ENCODE peak calls at places on chromosome 2, in five cellular contexts. O is HFFc6, U is NCI-H1436, G is C1 segment of cervical spinal cord, V is endothelial cell. S is an unnamed sample.

GRCh38 chr2:66443977-66444855 is 9.3 kb downstream of the MEIS1 start:
- DNase-seq in V (no peak), O (peak; percentile 83), U (no peak), G (no peak), S (no peak)

GRCh38 chr2:239967244-239968036 is 57.7 kb downstream of the NDUFA10 start:
- DNase-seq in V (no peak), O (no peak), U (no peak), G (no peak), S (no peak)

GRCh38 chr2:75375646-75376582 is 176.6 kb upstream of the TACR1 start:
- DNase-seq in U (no peak), V (no peak), O (peak; percentile 46), G (no peak), S (peak; percentile 56)

GRCh38 chr2:15912203-15912602 is 28.1 kb upstream of the MYCN start:
- DNase-seq in G (no peak), U (no peak), O (peak; percentile 15), V (no peak), S (peak; percentile 22)

GRCh38 chr2:103208916-103209315 is 447.1 kb downstream of the TMEM182 start:
- DNase-seq in V (no peak), U (no peak), O (no peak), G (no peak), S (no peak)

GRCh38 chr2:47344890-47345583 is 57.9 kb upstream of the MSH2 start:
- DNase-seq in U (peak; percentile 97), G (peak; percentile 74), V (peak; percentile 87), O (peak; percentile 59), S (peak; percentile 99)

GRCh38 chr2:150485871-150486538 is 1.5 kb downstream of the RND3 start:
- DNase-seq in U (peak; percentile 58), V (peak; percentile 56), O (peak; percentile 74), G (no peak), S (peak; percentile 62)

GRCh38 chr2:19409001-19409400 is 50.6 kb upstream of the OSR1 start:
- DNase-seq in G (no peak), O (no peak), V (no peak), U (no peak), S (no peak)

GRCh38 chr2:238066218-238066617 is 5.4 kb downstream of the SCLY start:
- DNase-seq in O (no peak), U (no peak), V (no peak), G (no peak), S (no peak)

GRCh38 chr2:12070581-12070980 is 324.1 kb downstream of the LPIN1 start:
- DNase-seq in G (no peak), V (no peak), U (no peak), O (peak; percentile 86), S (no peak)

GRCh38 chr2:218065239-218066006 is 3.6 kb upstream of the RUFY4 start:
- DNase-seq in G (no peak), O (no peak), U (no peak), V (no peak), S (no peak)

GRCh38 chr2:174800436-174801195 is 36.3 kb upstream of the CHRNA1 start:
- DNase-seq in O (no peak), V (no peak), G (no peak), U (no peak), S (no peak)

GRCh38 chr2:28052691-28053090 is 162.2 kb downstream of the BABAM2 start:
- DNase-seq in O (peak; percentile 39), G (no peak), U (no peak), V (no peak), S (no peak)

GRCh38 chr2:6896930-6897759 is 19.6 kb downstream of the RSAD2 start:
- DNase-seq in O (no peak), U (no peak), G (no peak), V (no peak), S (peak; percentile 48)

GRCh38 chr2:157780211-157780610 is 95.9 kb downstream of the ACVR1 start:
- DNase-seq in V (no peak), G (no peak), U (no peak), O (no peak), S (no peak)

GRCh38 chr2:233439191-233439590 is 84.9 kb downstream of the DGKD start:
- DNase-seq in V (no peak), U (no peak), O (peak; percentile 13), G (no peak), S (no peak)

GRCh38 chr2:178997477-178997876 is 52.5 kb downstream of the CCDC141 start:
- DNase-seq in O (no peak), U (no peak), G (no peak), V (no peak), S (no peak)

GRCh38 chr2:64626963-64627760 is 26.6 kb downstream of the SERTAD2 start:
- DNase-seq in O (no peak), G (peak; percentile 37), V (no peak), U (peak; percentile 30), S (no peak)

GRCh38 chr2:19746137-19746585 is 155.6 kb downstream of the TTC32 start:
- DNase-seq in U (no peak), G (no peak), V (no peak), O (no peak), S (no peak)

GRCh38 chr2:201450910-201451329 is 338 bp downstream of the TRAK2 start:
- DNase-seq in O (no peak), U (no peak), G (no peak), V (no peak), S (no peak)

GRCh38 chr2:235506291-235506996 is 12.6 kb downstream of the AGAP1 start:
- DNase-seq in V (no peak), O (no peak), U (no peak), G (no peak), S (no peak)

GRCh38 chr2:3522851-3523481 is 3.6 kb upstream of the ADI1 start:
- DNase-seq in U (no peak), O (no peak), G (no peak), V (no peak), S (no peak)

GRCh38 chr2:222848862-222849261 is 12.0 kb upstream of the ACSL3 start:
- DNase-seq in G (no peak), U (no peak), V (no peak), O (no peak), S (no peak)

GRCh38 chr2:2320486-2321249 is 10.4 kb downstream of the MYT1L start:
- DNase-seq in U (no peak), G (no peak), V (no peak), O (no peak), S (no peak)

GRCh38 chr2:143937563-143938346 is 582.2 kb downstream of the ZEB2 start:
- DNase-seq in V (peak; percentile 8), O (no peak), G (no peak), U (no peak), S (no peak)

GRCh38 chr2:181806039-181806392 is 85.5 kb upstream of the ITPRID2 start:
- DNase-seq in U (no peak), O (no peak), G (no peak), V (no peak), S (no peak)

GRCh38 chr2:136327162-136327852 is 209.4 kb upstream of the CXCR4 start:
- DNase-seq in V (no peak), U (no peak), G (no peak), O (no peak), S (peak; percentile 79)

GRCh38 chr2:75309596-75310290 is 110.4 kb upstream of the TACR1 start:
- DNase-seq in V (no peak), G (no peak), U (no peak), O (peak; percentile 59), S (peak; percentile 52)